ENCODE peak calls at places on chromosomes 11 and 22, in six cellular contexts. K is glutamatergic neuron; T is AG09309; Q is AG09319; U is bronchial epithelial cell; G is CD8-positive, alpha-beta T cell. J is an unnamed sample.

GRCh38 chr11:86688398-86689179 is 16.2 kb upstream of the ME3 start:
- DNase-seq in K (no peak), T (peak), Q (peak), U (peak), G (no peak), J (no peak)

GRCh38 chr11:17822021-17822781 is 87.6 kb downstream of the KCNC1 start:
- DNase-seq in K (no peak), T (peak), Q (peak), U (peak), G (no peak), J (no peak)

GRCh38 chr11:66617148-66617814 is 851 bp downstream of the RBM14 start:
- DNase-seq in K (no peak), T (no peak), Q (no peak), U (peak), G (no peak), J (peak)

GRCh38 chr11:33179431-33179830 is 18.2 kb upstream of the CSTF3 start:
- DNase-seq in K (no peak), T (no peak), Q (no peak), U (no peak), G (no peak), J (no peak)

GRCh38 chr11:63868399-63869064 is 29.6 kb downstream of the MARK2 start:
- DNase-seq in K (no peak), T (no peak), Q (no peak), U (no peak), G (no peak), J (no peak)

GRCh38 chr22:50261615-50262459 is at the start of gene MAPK12:
- DNase-seq in K (peak), T (no peak), Q (no peak), U (no peak), G (no peak), J (no peak)

GRCh38 chr22:46982635-46983034 is 220.2 kb downstream of the TBC1D22A start:
- DNase-seq in K (no peak), T (no peak), Q (no peak), U (no peak), G (no peak), J (no peak)

GRCh38 chr11:117384045-117384444 is 56.4 kb downstream of the CEP164 start:
- DNase-seq in K (no peak), T (peak), Q (no peak), U (peak), G (no peak), J (no peak)

GRCh38 chr11:44542372-44542771 is 23.1 kb upstream of the CD82 start:
- DNase-seq in K (no peak), T (no peak), Q (no peak), U (no peak), G (no peak), J (no peak)

GRCh38 chr11:57604289-57605010 is 7.0 kb downstream of the SERPING1 start:
- DNase-seq in K (no peak), T (no peak), Q (no peak), U (no peak), G (no peak), J (no peak)

GRCh38 chr22:38610234-38610633 is 40.3 kb upstream of the DMC1 start:
- DNase-seq in K (no peak), T (no peak), Q (no peak), U (no peak), G (no peak), J (no peak)

GRCh38 chr11:8593935-8594909 is at the start of gene STK33:
- DNase-seq in K (peak), T (no peak), Q (no peak), U (no peak), G (no peak), J (no peak)

GRCh38 chr11:92332986-92333385 is 108.4 kb downstream of the FAT3 start:
- DNase-seq in K (no peak), T (no peak), Q (no peak), U (peak), G (no peak), J (no peak)

GRCh38 chr11:84019576-84020194 is 733.5 kb upstream of the CCDC90B start:
- DNase-seq in K (no peak), T (peak), Q (no peak), U (no peak), G (no peak), J (no peak)

DNA sequence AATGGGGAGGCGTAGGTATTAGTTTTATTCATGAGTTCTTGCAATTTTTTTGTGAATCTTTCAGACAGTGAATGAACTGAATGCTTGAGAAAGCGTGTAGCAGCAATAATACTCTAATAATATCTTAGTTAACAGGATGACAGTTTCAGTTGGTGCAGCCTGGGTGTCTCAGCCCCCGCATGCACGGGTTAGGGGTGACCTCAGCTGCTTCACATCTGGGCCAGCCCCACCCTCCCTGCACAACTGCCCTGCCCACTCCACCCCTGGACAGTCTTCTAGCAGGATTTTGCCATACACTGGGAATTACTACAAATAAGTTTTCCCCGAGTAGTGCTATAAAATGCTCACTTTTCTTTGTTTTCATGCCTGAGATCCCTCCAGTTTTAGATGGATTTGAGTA is 83.2 kb downstream of the ST3GAL4 start:
- DNase-seq in K (no peak), T (no peak), Q (no peak), U (no peak), G (no peak), J (no peak)
- TF ChIP-seq CTCF in K (no peak), T (no peak), Q (no peak), U (no peak), G (no peak), J (no peak)

GRCh38 chr11:2889399-2890273 is 4.1 kb upstream of the CDKN1C start:
- DNase-seq in K (no peak), T (no peak), Q (no peak), U (no peak), G (no peak), J (no peak)

GRCh38 chr11:2886936-2887335 is 1.4 kb upstream of the CDKN1C start:
- DNase-seq in K (no peak), T (no peak), Q (no peak), U (no peak), G (no peak), J (no peak)

GRCh38 chr11:2886191-2886894 is 768 bp upstream of the CDKN1C start:
- DNase-seq in K (peak), T (no peak), Q (no peak), U (no peak), G (no peak), J (no peak)

GRCh38 chr11:2888266-2888968 is 2.8 kb upstream of the CDKN1C start:
- DNase-seq in K (peak), T (peak), Q (peak), U (peak), G (peak), J (peak)

DNA sequence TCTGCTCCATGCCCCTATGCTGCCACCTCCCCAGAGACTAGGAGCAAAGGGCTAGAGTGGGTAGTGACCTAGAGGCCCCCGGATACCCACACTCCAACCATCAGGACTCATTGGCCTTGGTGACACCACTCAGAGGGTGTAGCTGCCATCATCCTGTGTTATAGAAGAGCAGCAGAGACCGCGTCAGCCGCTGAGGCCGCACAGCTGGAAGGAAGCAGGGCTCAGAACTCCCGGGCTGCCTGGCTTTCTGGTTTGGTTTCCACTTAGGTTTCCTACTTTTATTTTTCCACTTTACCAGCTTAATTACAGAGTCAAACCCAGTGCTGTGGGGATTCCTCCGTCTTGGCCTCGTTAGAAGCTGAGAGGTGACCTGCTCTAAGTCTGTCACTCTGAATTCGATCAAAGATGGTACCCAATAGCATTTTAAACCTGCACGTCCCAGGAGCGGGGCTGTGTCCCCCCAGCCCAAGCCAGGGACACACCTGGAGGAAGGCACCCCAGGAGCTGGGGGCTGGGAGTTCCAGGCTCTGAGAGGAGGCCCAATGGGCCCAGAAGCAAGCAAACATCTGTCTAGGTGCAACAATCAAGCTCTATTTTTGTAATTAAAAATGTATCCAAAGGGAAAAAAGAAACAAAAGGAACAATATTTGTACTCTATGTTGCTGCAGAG is 2.1 kb upstream of the CDKN1C start:
- DNase-seq in K (no peak), T (no peak), Q (no peak), U (no peak), G (no peak), J (no peak)
- TF ChIP-seq CTCF in K (no peak), T (no peak), Q (no peak), U (no peak), G (no peak), J (no peak)

GRCh38 chr11:43119275-43119970 is 192.4 kb upstream of the API5 start:
- DNase-seq in K (no peak), T (no peak), Q (no peak), U (peak), G (no peak), J (no peak)
- TF ChIP-seq CTCF in K (peak), T (no peak), Q (no peak), U (no peak), G (no peak), J (no peak)

DNA sequence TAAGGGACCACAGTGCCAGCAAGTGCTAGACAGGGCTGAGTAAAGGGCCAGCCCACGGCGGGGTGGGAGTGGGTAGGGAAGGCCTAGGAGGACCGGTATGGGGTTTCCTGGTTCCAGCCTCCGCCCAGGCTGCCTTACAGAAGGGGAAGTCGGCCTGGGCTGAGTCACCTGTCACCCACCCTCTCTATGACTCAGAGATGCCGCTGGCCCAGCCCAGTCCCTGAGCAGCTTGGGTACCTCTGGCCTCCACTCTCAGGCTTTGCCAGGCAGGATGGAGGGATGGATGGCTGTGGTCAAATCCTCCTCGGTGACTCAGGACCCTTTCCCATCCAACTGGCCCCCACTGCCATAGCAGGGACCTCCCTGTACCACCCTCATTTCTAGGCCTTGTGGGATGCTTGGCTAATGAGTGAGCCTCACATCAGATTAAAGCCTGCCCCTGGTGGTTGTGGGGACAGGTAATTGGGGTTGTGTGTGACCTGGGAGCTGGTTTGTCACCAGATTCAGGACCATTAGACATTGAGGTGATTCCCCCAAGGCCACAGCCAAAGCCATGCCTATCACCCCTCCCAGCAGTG is 13.9 kb downstream of the SLC35E4 start:
- DNase-seq in K (no peak), T (no peak), Q (no peak), U (peak), G (peak), J (no peak)
- TF ChIP-seq CTCF in K (no peak), T (no peak), Q (no peak), U (peak), G (no peak), J (no peak)